ENCODE peak calls at places on chromosomes 16 and 17, in seven cellular contexts. Y, V, I, U, F, K and A are unnamed samples. For H3K36me3, the result is how much of the 10 kb centered on the place peaks cover.

GRCh38 chr16:71526111-71526998 is at the start of gene CHST4:
- DNase-seq in Y (no peak), V (peak), I (no peak), U (no peak), F (no peak), K (no peak), A (no peak)

GRCh38 chr17:39737331-39737760 is 392 bp upstream of the GRB7 start:
- DNase-seq in Y (no peak), V (no peak), I (no peak), U (no peak), F (no peak), K (peak), A (no peak)

GRCh38 chr17:29059281-29059680 is 16.3 kb downstream of the PIPOX start:
- DNase-seq in Y (no peak), V (no peak), I (no peak), U (no peak), F (no peak), K (no peak), A (no peak)

GRCh38 chr16:23857901-23858300 is 22.1 kb downstream of the PRKCB start:
- DNase-seq in Y (no peak), V (no peak), I (no peak), U (no peak), F (no peak), K (no peak), A (no peak)

GRCh38 chr16:14309001-14309886 is 238.1 kb downstream of the MRTFB start:
- DNase-seq in Y (peak), V (peak), I (no peak), U (no peak), F (peak), K (no peak), A (no peak)

GRCh38 chr16:13896543-13897182 is 23.3 kb upstream of the ERCC4 start:
- DNase-seq in Y (no peak), V (no peak), I (no peak), U (no peak), F (peak), K (no peak), A (no peak)

GRCh38 chr16:57802635-57803412 is 533 bp upstream of the KIFC3 start:
- DNase-seq in Y (no peak), V (no peak), I (no peak), U (no peak), F (no peak), K (no peak), A (no peak)

GRCh38 chr16:30750876-30751465 is 2.7 kb downstream of the PHKG2 start:
- DNase-seq in Y (no peak), V (no peak), I (no peak), U (no peak), F (no peak), K (no peak), A (no peak)

GRCh38 chr17:65633988-65634387 is 72.5 kb upstream of the AXIN2 start:
- DNase-seq in Y (no peak), V (no peak), I (no peak), U (no peak), F (no peak), K (peak), A (no peak)

GRCh38 chr16:4404247-4404966 is 12.0 kb downstream of the CORO7 start:
- DNase-seq in Y (no peak), V (peak), I (peak), U (peak), F (peak), K (peak), A (no peak)

GRCh38 chr16:4401510-4401909 is 14.9 kb downstream of the CORO7 start:
- DNase-seq in Y (no peak), V (no peak), I (no peak), U (no peak), F (no peak), K (no peak), A (no peak)

GRCh38 chr16:4403133-4403949 is 13.1 kb downstream of the CORO7 start:
- DNase-seq in Y (no peak), V (no peak), I (no peak), U (no peak), F (no peak), K (no peak), A (no peak)

GRCh38 chr16:4401094-4401501 is 15.3 kb downstream of the CORO7 start:
- DNase-seq in Y (no peak), V (no peak), I (no peak), U (no peak), F (no peak), K (no peak), A (no peak)

GRCh38 chr16:4402439-4403132 is 13.8 kb downstream of the CORO7 start:
- DNase-seq in Y (peak), V (peak), I (peak), U (peak), F (peak), K (peak), A (peak)
- H3K4me3 ChIP-seq in Y (no peak), V (no peak), I (no peak), U (no peak), F (no peak), K (no peak), A (no peak)

GRCh38 chr16:16111639-16112038 is 111.7 kb downstream of the ABCC6 start:
- DNase-seq in Y (no peak), V (no peak), I (no peak), U (no peak), F (no peak), K (no peak), A (no peak)
- H3K36me3 ChIP-seq in Y (under half), V (under half), I (half or more), U (under half), F (half or more), K (under half), A (half or more)

DNA sequence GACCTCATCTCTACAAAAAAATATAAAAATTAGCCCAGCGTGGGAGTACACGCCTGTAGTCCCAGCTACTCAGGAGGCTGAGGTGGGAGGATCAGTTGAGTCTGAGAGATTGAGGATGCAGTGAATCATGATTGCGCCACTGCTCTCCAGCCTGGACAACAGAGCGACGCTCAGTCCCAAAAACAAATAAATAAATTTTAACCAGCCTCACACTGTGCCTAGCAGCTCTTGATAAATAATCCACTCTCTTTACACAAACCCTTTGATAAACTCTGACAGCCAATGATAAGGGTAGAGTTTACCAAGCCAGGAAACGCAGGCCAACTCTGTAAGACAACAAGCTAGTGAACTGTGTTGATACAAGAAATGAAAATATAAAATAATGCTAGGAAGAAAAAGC is 32.7 kb downstream of the LITAF start:
- DNase-seq in Y (peak), V (no peak), I (no peak), U (no peak), F (no peak), K (no peak), A (no peak)
- H3K4me3 ChIP-seq in Y (no peak), V (no peak), I (no peak), U (no peak), F (no peak), K (no peak), A (no peak)

GRCh38 chr16:75095637-75096036 is 20.9 kb downstream of the LDHD start:
- DNase-seq in Y (no peak), V (no peak), I (no peak), U (no peak), F (no peak), K (no peak), A (no peak)

GRCh38 chr16:75092777-75093176 is 23.8 kb downstream of the LDHD start:
- DNase-seq in Y (peak), V (no peak), I (no peak), U (peak), F (no peak), K (peak), A (no peak)

GRCh38 chr16:75096730-75097129 is 19.9 kb downstream of the LDHD start:
- DNase-seq in Y (peak), V (peak), I (no peak), U (peak), F (no peak), K (peak), A (no peak)

GRCh38 chr16:75095204-75095621 is 21.4 kb downstream of the LDHD start:
- DNase-seq in Y (no peak), V (no peak), I (no peak), U (no peak), F (no peak), K (no peak), A (no peak)

DNA sequence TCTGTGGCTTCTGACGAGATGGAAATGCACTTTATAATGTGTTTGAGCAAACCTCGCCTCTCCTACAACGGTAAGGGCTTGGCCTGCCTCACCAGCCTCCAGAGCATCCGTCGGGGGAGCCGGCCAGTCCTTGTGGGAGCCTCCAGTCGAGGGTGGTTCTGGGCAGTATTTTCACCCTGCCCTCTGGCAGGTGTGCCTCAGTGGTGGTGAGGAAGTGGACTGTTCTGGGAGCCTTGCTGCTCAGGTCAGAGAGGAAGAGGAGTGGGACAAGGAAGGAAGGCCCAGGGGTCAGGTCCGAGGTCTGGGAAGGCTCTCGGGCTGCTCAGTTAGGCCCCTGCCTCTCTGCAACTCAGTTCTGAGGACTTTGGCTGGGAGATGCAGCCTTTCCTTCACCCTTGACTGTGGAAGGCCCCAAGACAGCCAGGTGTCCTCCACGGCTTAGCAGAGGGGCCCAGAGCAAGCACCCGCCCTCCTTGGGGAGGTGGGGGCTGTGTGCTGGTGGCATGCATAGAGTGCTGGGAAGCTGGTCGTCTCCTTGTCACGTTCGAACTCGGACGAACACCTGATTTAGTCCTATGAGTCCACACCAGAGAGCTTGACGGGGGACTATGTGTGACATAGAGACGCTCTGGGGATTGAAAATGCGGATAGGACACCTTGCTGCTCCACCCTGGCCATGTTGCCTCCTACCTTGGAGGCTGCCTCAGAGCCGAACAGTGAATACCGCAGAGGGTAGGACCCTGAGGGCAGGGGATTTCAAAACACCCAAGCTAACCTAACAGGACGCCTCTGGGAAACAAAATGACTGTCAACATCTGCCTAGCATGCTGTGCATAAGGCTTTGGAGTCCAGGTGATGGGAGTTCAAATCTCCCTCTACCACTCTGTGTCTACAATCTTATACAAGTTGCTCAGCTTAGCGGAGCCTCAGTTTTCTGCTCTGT is 22.7 kb downstream of the LDHD start:
- DNase-seq in Y (no peak), V (no peak), I (no peak), U (no peak), F (no peak), K (no peak), A (no peak)
- H3K36me3 ChIP-seq in Y (under half), V (under half), I (under half), U (under half), F (under half), K (under half), A (under half)

GRCh38 chr16:89506113-89506504 is 2.1 kb upstream of the SPG7 start:
- DNase-seq in Y (no peak), V (no peak), I (no peak), U (no peak), F (peak), K (no peak), A (no peak)
- H3K4me3 ChIP-seq in Y (no peak), V (peak), I (no peak), U (no peak), F (peak), K (no peak), A (peak)

GRCh38 chr17:75824050-75824552 is 20.1 kb downstream of the UNC13D start:
- DNase-seq in Y (no peak), V (no peak), I (no peak), U (no peak), F (no peak), K (no peak), A (no peak)
- H3K36me3 ChIP-seq in Y (under half), V (under half), I (half or more), U (under half), F (under half), K (under half), A (half or more)

GRCh38 chr16:79980650-79981521 is 380.3 kb upstream of the MAF start:
- DNase-seq in Y (no peak), V (no peak), I (peak), U (no peak), F (no peak), K (no peak), A (no peak)

GRCh38 chr16:79977974-79978836 is 377.7 kb upstream of the MAF start:
- DNase-seq in Y (no peak), V (no peak), I (no peak), U (no peak), F (no peak), K (no peak), A (no peak)

GRCh38 chr16:79981814-79982213 is 381.3 kb upstream of the MAF start:
- DNase-seq in Y (no peak), V (no peak), I (no peak), U (no peak), F (no peak), K (no peak), A (no peak)

GRCh38 chr16:79982356-79982755 is 381.8 kb upstream of the MAF start:
- DNase-seq in Y (no peak), V (no peak), I (no peak), U (no peak), F (no peak), K (no peak), A (no peak)

GRCh38 chr16:79982862-79983261 is 382.3 kb upstream of the MAF start:
- DNase-seq in Y (no peak), V (no peak), I (no peak), U (no peak), F (no peak), K (no peak), A (no peak)
- H3K4me3 ChIP-seq in Y (no peak), V (no peak), I (no peak), U (no peak), F (no peak), K (no peak), A (no peak)

DNA sequence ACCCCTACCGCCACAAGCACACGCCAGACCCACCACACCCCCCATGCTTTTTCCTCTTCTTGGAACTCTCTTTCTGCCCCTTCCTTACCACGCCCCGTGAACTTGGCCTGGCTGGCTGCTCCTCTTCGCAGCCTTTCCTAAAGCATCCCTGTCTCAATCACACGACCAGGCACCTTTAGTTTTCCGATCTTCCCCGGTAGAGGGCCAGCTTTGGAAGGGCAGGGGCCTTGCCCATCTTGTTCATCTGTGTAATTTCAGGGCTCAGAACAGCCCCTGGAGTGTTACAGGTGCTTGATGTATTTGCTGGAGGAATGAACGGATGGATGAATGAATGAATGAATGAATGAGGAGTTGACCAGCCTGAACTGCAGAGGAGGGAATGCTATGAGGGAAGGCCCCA is 3.7 kb downstream of the SPPL2C start:
- DNase-seq in Y (no peak), V (no peak), I (no peak), U (no peak), F (no peak), K (no peak), A (no peak)
- H3K36me3 ChIP-seq in Y (under half), V (under half), I (under half), U (under half), F (under half), K (under half), A (under half)